ENCODE peak calls at places on chromosomes 2 and 18, in nine cellular contexts. G, L, B, X, S, A, R, Z and C are unnamed samples.

GRCh38 chr2:178223806-178224205 is 29.5 kb downstream of the OSBPL6 start:
- DNase-seq in G (no peak), L (no peak), B (no peak), X (no peak), S (no peak), A (no peak), R (peak; percentile 35), Z (no peak), C (no peak)

GRCh38 chr2:96665083-96665569 is 22.6 kb downstream of the FER1L5 start:
- DNase-seq in G (peak; percentile 99), L (no peak), B (no peak), X (no peak), S (no peak), A (no peak), R (peak; percentile 94), Z (peak; percentile 90), C (no peak)

GRCh38 chr2:29097569-29097968 is 17.6 kb upstream of the CLIP4 start:
- DNase-seq in G (no peak), L (no peak), B (no peak), X (no peak), S (no peak), A (no peak), R (no peak), Z (no peak), C (no peak)

GRCh38 chr2:43233218-43234212 is 7.1 kb upstream of the ZFP36L2 start:
- DNase-seq in G (no peak), L (no peak), B (no peak), X (no peak), S (no peak), A (no peak), R (no peak), Z (no peak), C (no peak)

GRCh38 chr18:57434177-57434535 is 1.0 kb upstream of the ONECUT2 start:
- DNase-seq in G (no peak), L (no peak), B (peak; percentile 45), X (no peak), S (no peak), A (peak; percentile 63), R (no peak), Z (no peak), C (no peak)

GRCh38 chr2:105779394-105779793 is 34.7 kb downstream of the NCK2 start:
- DNase-seq in G (no peak), L (no peak), B (no peak), X (no peak), S (no peak), A (no peak), R (no peak), Z (no peak), C (no peak)

GRCh38 chr2:66544258-66544657 is 109.3 kb downstream of the MEIS1 start:
- DNase-seq in G (no peak), L (no peak), B (no peak), X (no peak), S (no peak), A (no peak), R (no peak), Z (no peak), C (no peak)

GRCh38 chr2:109031481-109032228 is 42.6 kb upstream of the EDAR start:
- DNase-seq in G (no peak), L (peak; percentile 41), B (no peak), X (peak; percentile 70), S (peak; percentile 73), A (peak; percentile 66), R (peak; percentile 32), Z (peak; percentile 58), C (peak; percentile 27)

GRCh38 chr2:240790370-240791210 is 29.4 kb downstream of the KIF1A start:
- DNase-seq in G (no peak), L (no peak), B (no peak), X (no peak), S (no peak), A (no peak), R (no peak), Z (no peak), C (no peak)

GRCh38 chr2:168188011-168188410 is 59.4 kb downstream of the STK39 start:
- DNase-seq in G (no peak), L (no peak), B (no peak), X (no peak), S (no peak), A (no peak), R (no peak), Z (no peak), C (no peak)